ENCODE peak calls at places on chromosomes 11 and 22, in nine cellular contexts. One of them, this sample, is unnamed.

GRCh38 chr11:19762266-19762665 is 49.6 kb downstream of the NAV2 start:
- DNase-seq in neural progenitor cell: no peak
- DNase-seq in RWPE1: no peak
- DNase-seq in ascending aorta: no peak
- DNase-seq in kidney epithelial cell: no peak
- DNase-seq in coronary artery: peak
- DNase-seq in NCI-H460: no peak
- DNase-seq in activated T-helper 1 cell treated with Interleukin-2 at 50 U/mL for 16 hours: no peak
- DNase-seq in NCI-H1092 treated with DMSO at 0.1 percent for 48 hours: no peak
- DNase-seq in this sample: no peak

GRCh38 chr11:57275582-57275981 is 38.5 kb upstream of the APLNR start:
- DNase-seq in RWPE1: no peak
- DNase-seq in NCI-H460: no peak
- DNase-seq in NCI-H1092 treated with DMSO at 0.1 percent for 48 hours: no peak
- DNase-seq in kidney epithelial cell: no peak
- DNase-seq in activated T-helper 1 cell treated with Interleukin-2 at 50 U/mL for 16 hours: no peak
- DNase-seq in neural progenitor cell: no peak
- DNase-seq in ascending aorta: no peak
- DNase-seq in coronary artery: no peak
- DNase-seq in this sample: no peak

GRCh38 chr11:45724145-45724544 is 58.7 kb upstream of the CHST1 start:
- DNase-seq in coronary artery: no peak
- DNase-seq in kidney epithelial cell: no peak
- DNase-seq in ascending aorta: no peak
- DNase-seq in neural progenitor cell: no peak
- DNase-seq in RWPE1: no peak
- DNase-seq in activated T-helper 1 cell treated with Interleukin-2 at 50 U/mL for 16 hours: no peak
- DNase-seq in NCI-H460: no peak
- DNase-seq in NCI-H1092 treated with DMSO at 0.1 percent for 48 hours: peak
- DNase-seq in this sample: no peak

GRCh38 chr22:40332319-40332781 is 13.9 kb upstream of the ADSL start:
- DNase-seq in RWPE1: no peak
- DNase-seq in NCI-H1092 treated with DMSO at 0.1 percent for 48 hours: no peak
- DNase-seq in ascending aorta: no peak
- DNase-seq in activated T-helper 1 cell treated with Interleukin-2 at 50 U/mL for 16 hours: no peak
- DNase-seq in kidney epithelial cell: no peak
- DNase-seq in coronary artery: no peak
- DNase-seq in NCI-H460: no peak
- DNase-seq in neural progenitor cell: no peak
- DNase-seq in this sample: no peak

GRCh38 chr22:39900306-39901227 is at the start of gene GRAP2:
- DNase-seq in neural progenitor cell: no peak
- DNase-seq in NCI-H460: no peak
- DNase-seq in NCI-H1092 treated with DMSO at 0.1 percent for 48 hours: no peak
- DNase-seq in kidney epithelial cell: no peak
- DNase-seq in coronary artery: no peak
- DNase-seq in RWPE1: no peak
- DNase-seq in activated T-helper 1 cell treated with Interleukin-2 at 50 U/mL for 16 hours: peak
- DNase-seq in ascending aorta: no peak
- DNase-seq in this sample: no peak

GRCh38 chr22:23085785-23086184 is 15.5 kb downstream of the GNAZ start:
- DNase-seq in NCI-H460: no peak
- DNase-seq in kidney epithelial cell: no peak
- DNase-seq in neural progenitor cell: peak
- DNase-seq in activated T-helper 1 cell treated with Interleukin-2 at 50 U/mL for 16 hours: no peak
- DNase-seq in RWPE1: no peak
- DNase-seq in NCI-H1092 treated with DMSO at 0.1 percent for 48 hours: no peak
- DNase-seq in coronary artery: no peak
- DNase-seq in ascending aorta: no peak
- DNase-seq in this sample: no peak

GRCh38 chr22:45562102-45562501 is 59.4 kb downstream of the FBLN1 start:
- DNase-seq in activated T-helper 1 cell treated with Interleukin-2 at 50 U/mL for 16 hours: no peak
- DNase-seq in RWPE1: no peak
- DNase-seq in kidney epithelial cell: no peak
- DNase-seq in NCI-H460: no peak
- DNase-seq in neural progenitor cell: no peak
- DNase-seq in coronary artery: no peak
- DNase-seq in ascending aorta: no peak
- DNase-seq in NCI-H1092 treated with DMSO at 0.1 percent for 48 hours: no peak
- DNase-seq in this sample: no peak

GRCh38 chr11:109772846-109773400 is 320.3 kb upstream of the ZC3H12C start:
- DNase-seq in kidney epithelial cell: no peak
- DNase-seq in coronary artery: no peak
- DNase-seq in activated T-helper 1 cell treated with Interleukin-2 at 50 U/mL for 16 hours: no peak
- DNase-seq in ascending aorta: no peak
- DNase-seq in NCI-H460: no peak
- DNase-seq in RWPE1: no peak
- DNase-seq in neural progenitor cell: no peak
- DNase-seq in NCI-H1092 treated with DMSO at 0.1 percent for 48 hours: peak
- DNase-seq in this sample: no peak

GRCh38 chr11:36361901-36362391 is 65.9 kb downstream of the PRR5L start:
- DNase-seq in NCI-H460: peak
- DNase-seq in RWPE1: peak
- DNase-seq in ascending aorta: peak
- DNase-seq in activated T-helper 1 cell treated with Interleukin-2 at 50 U/mL for 16 hours: no peak
- DNase-seq in kidney epithelial cell: peak
- DNase-seq in coronary artery: no peak
- DNase-seq in NCI-H1092 treated with DMSO at 0.1 percent for 48 hours: no peak
- DNase-seq in neural progenitor cell: peak
- DNase-seq in this sample: peak

GRCh38 chr22:45233386-45233785 is 7.3 kb downstream of the KIAA0930 start:
- DNase-seq in NCI-H1092 treated with DMSO at 0.1 percent for 48 hours: no peak
- DNase-seq in activated T-helper 1 cell treated with Interleukin-2 at 50 U/mL for 16 hours: no peak
- DNase-seq in NCI-H460: no peak
- DNase-seq in kidney epithelial cell: no peak
- DNase-seq in coronary artery: no peak
- DNase-seq in ascending aorta: no peak
- DNase-seq in neural progenitor cell: no peak
- DNase-seq in RWPE1: no peak
- DNase-seq in this sample: no peak

This sample was measured in SW480.